ENCODE peak calls at places on chromosomes 2 and 18, in four cellular contexts. W is K562, O is A549, A is H1. I is an unnamed sample.

GRCh38 chr18:11885278-11885991 is 22.7 kb downstream of the MPPE1 start:
- DNase-seq in W (no peak), O (no peak), A (no peak), I (peak; percentile 73)

GRCh38 chr2:96819101-96819875 is 3.2 kb downstream of the CNNM3 start:
- DNase-seq in W (peak; percentile 76), O (no peak), A (no peak), I (peak; percentile 98)

GRCh38 chr2:152330235-152330866 is 4.6 kb upstream of the FMNL2 start:
- DNase-seq in W (no peak), O (no peak), A (no peak), I (no peak)

GRCh38 chr2:15445891-15446562 is 115.1 kb downstream of the NBAS start:
- DNase-seq in W (no peak), O (no peak), A (no peak), I (no peak)

GRCh38 chr2:240322231-240322955 is 113.1 kb upstream of the GPC1 start:
- DNase-seq in W (no peak), O (no peak), A (no peak), I (no peak)

GRCh38 chr2:145085616-145086015 is 565.7 kb upstream of the ZEB2 start:
- DNase-seq in W (no peak), O (no peak), A (no peak), I (no peak)

GRCh38 chr2:129010262-129010661 is 691.6 kb upstream of the HS6ST1 start:
- DNase-seq in W (no peak), O (no peak), A (no peak), I (no peak)

GRCh38 chr18:58069721-58070292 is 25.8 kb downstream of the NEDD4L start:
- DNase-seq in W (no peak), O (no peak), A (peak; percentile 49), I (no peak)

GRCh38 chr18:11040823-11041712 is 108.3 kb downstream of the PIEZO2 start:
- DNase-seq in W (peak; percentile 40), O (peak; percentile 13), A (peak; percentile 58), I (peak; percentile 94)

GRCh38 chr2:64273524-64274398 is 129.5 kb upstream of the PELI1 start:
- DNase-seq in W (no peak), O (no peak), A (no peak), I (peak; percentile 25)

GRCh38 chr2:187875271-187875670 is 321.0 kb upstream of the TFPI start:
- DNase-seq in W (no peak), O (no peak), A (no peak), I (no peak)

GRCh38 chr2:189151897-189152296 is 27.7 kb downstream of the COL5A2 start:
- DNase-seq in W (no peak), O (no peak), A (no peak), I (no peak)

GRCh38 chr2:112850588-112850987 is 14.0 kb upstream of the IL1B start:
- DNase-seq in W (no peak), O (no peak), A (no peak), I (no peak)

GRCh38 chr2:239462671-239463506 is 62.1 kb upstream of the HDAC4 start:
- DNase-seq in W (no peak), O (no peak), A (peak; percentile 20), I (no peak)

GRCh38 chr2:203195331-203195730 is 43.5 kb upstream of the CYP20A1 start:
- DNase-seq in W (no peak), O (no peak), A (no peak), I (no peak)

GRCh38 chr2:46073540-46074018 is 223.6 kb upstream of the EPAS1 start:
- DNase-seq in W (no peak), O (peak; percentile 89), A (no peak), I (peak; percentile 39)

GRCh38 chr2:145815933-145816332 is 1296.0 kb upstream of the ZEB2 start:
- DNase-seq in W (no peak), O (no peak), A (no peak), I (no peak)

DNA sequence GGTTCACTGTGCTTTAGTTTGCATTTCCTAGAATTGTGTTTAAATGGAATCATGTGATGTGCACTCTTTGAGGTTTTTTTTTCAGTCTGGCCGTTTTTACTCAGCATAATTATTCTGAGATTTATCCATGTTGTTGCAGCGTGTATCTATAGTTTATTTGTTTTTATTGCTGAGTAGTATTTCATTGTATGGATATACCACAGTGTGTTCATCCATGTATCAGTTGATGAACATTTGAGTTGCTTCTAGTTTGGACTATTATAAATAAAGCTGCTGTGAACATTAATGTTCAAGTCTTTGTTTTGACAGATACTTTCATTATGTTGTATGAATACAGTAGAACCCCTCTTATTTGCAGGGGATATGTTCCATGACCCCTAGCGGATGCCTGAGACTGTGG is 39.1 kb downstream of the TRAF3IP1 start:
- DNase-seq in W (no peak), O (no peak), A (no peak), I (no peak)
- TF ChIP-seq RNF2 in W (no peak), O (no peak), A (no peak), I (no peak)

GRCh38 chr2:156326488-156326887 is 6.0 kb downstream of the NR4A2 start:
- DNase-seq in W (no peak), O (no peak), A (no peak), I (no peak)
- TF ChIP-seq RNF2 in W (no peak), O (no peak), A (no peak), I (no peak)

GRCh38 chr2:159506179-159506578 is 110.2 kb downstream of the BAZ2B start:
- DNase-seq in W (no peak), O (no peak), A (no peak), I (no peak)

GRCh38 chr2:159501743-159502142 is 114.6 kb downstream of the BAZ2B start:
- DNase-seq in W (no peak), O (no peak), A (no peak), I (no peak)

GRCh38 chr2:159508140-159508539 is 108.2 kb downstream of the BAZ2B start:
- DNase-seq in W (no peak), O (no peak), A (no peak), I (no peak)

DNA sequence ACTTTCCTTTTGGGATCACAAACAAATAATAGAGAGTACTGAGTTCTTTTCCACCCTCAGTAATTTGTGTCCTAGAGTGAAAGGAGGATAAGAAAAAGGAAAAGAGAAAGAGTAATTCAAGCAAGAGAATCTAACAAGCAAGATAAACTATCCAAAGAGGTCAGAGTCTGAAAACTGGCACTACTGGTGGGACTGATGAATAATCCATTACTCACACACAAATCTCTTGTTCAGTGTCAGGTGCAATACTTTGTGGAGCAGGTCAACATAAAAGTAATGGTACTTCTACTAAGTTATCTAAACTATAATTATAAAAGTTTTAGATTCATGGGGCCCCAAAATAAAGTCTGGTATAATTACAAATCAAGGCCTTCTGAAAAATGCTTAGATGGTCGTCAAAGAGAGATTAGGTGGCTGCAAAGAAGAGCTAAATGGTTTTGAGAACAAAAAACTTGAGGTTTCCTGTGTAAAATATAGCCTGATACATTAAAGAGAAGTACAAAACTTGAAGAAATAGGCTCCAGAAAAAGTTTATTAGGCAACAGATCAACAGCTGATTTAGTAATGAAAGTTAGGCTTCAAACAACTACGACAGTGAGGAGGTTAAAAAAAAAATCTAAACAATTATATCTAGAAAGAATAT is 109.5 kb downstream of the BAZ2B start:
- DNase-seq in W (no peak), O (no peak), A (no peak), I (no peak)
- TF ChIP-seq RNF2 in W (no peak), O (no peak), A (no peak), I (no peak)

GRCh38 chr2:149258531-149258930 is 71.9 kb upstream of the LYPD6 start:
- DNase-seq in W (no peak), O (no peak), A (no peak), I (no peak)

GRCh38 chr2:149259136-149259535 is 71.3 kb upstream of the LYPD6 start:
- DNase-seq in W (no peak), O (no peak), A (no peak), I (no peak)

DNA sequence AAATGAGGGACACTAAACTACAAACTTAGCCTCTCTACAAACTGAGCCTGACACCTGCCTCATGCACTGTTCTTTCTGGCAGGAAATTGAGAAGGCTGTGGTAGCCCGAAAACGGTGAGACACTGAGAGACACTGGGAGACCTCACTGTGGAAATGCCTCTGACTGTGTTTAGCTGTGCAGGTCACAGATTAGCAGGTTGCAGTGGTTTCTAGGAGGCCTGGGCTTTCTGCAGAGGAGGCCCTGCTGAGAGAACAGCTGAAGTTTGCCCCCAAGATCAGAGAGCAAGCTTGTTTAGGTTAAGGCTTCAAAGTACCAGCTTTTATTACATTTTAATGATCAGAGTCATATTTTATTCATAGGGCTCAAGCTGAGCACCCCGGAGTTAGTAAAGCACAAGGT is 68.7 kb upstream of the LYPD6 start:
- DNase-seq in W (no peak), O (no peak), A (no peak), I (no peak)
- TF ChIP-seq RNF2 in W (no peak), O (no peak), A (no peak), I (no peak)

GRCh38 chr2:13106302-13106701 is 389.6 kb downstream of the TRIB2 start:
- DNase-seq in W (no peak), O (no peak), A (no peak), I (no peak)

GRCh38 chr2:13103778-13104493 is 387.2 kb downstream of the TRIB2 start:
- DNase-seq in W (no peak), O (no peak), A (no peak), I (no peak)

GRCh38 chr2:13102340-13103063 is 385.8 kb downstream of the TRIB2 start:
- DNase-seq in W (no peak), O (no peak), A (no peak), I (no peak)

GRCh38 chr2:13109516-13109915 is 392.8 kb downstream of the TRIB2 start:
- DNase-seq in W (no peak), O (no peak), A (no peak), I (no peak)

DNA sequence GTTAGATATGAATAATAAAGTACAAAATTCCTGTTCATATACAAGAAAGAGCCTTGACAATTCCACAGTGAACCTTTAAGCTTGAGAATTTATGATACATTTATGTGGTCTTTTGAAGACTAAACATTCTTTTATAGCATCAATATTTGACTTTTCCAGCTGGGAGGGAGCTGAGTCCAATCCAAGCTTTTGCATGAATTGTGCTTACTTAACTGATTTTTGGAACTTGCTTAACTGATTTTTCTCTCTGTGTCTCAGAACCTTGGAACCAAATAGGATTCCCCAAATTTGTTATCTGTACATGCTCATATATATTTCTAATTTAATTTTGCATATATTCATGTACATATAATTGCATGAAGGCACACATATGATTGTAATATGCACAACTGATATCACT is 388.0 kb downstream of the TRIB2 start:
- DNase-seq in W (no peak), O (no peak), A (no peak), I (no peak)
- TF ChIP-seq RNF2 in W (no peak), O (no peak), A (no peak), I (no peak)

GRCh38 chr2:130376433-130377293 is 20.8 kb downstream of the PTPN18 start:
- DNase-seq in W (no peak), O (no peak), A (no peak), I (peak; percentile 26)
- TF ChIP-seq RNF2 in W (no peak), O (no peak), A (no peak), I (no peak)

GRCh38 chr2:167017021-167017420 is 128.7 kb downstream of the XIRP2 start:
- DNase-seq in W (no peak), O (no peak), A (no peak), I (no peak)
- TF ChIP-seq RNF2 in W (no peak), O (no peak), A (no peak), I (no peak)

I was measured in HepG2.